ENCODE peak calls at places on chromosomes 13 and 19, in four cellular contexts. W, H, P and R are unnamed samples. For H3K9me3, the result is how much of the 10 kb centered on the place peaks cover.

GRCh38 chr19:45608948-45609347 is 6.9 kb upstream of the GPR4 start:
- DNase-seq in W (no peak), H (no peak), P (no peak), R (no peak)

GRCh38 chr13:112136095-112136494 is 69.1 kb downstream of the SOX1 start:
- DNase-seq in W (no peak), H (no peak), P (no peak), R (no peak)

GRCh38 chr13:111893071-111893606 is 173.8 kb upstream of the SOX1 start:
- DNase-seq in W (no peak), H (no peak), P (no peak), R (peak)

GRCh38 chr19:42412223-42412622 is 15.0 kb downstream of the LIPE start:
- DNase-seq in W (no peak), H (no peak), P (no peak), R (no peak)

GRCh38 chr19:53772943-53773342 is 51.2 kb downstream of the NLRP12 start:
- DNase-seq in W (peak), H (no peak), P (peak), R (no peak)

GRCh38 chr13:98869408-98870090 is 108.3 kb downstream of the DOCK9 start:
- DNase-seq in W (no peak), H (no peak), P (no peak), R (no peak)

GRCh38 chr19:54670576-54671347 is 8.0 kb downstream of the LILRB4 start:
- DNase-seq in W (no peak), H (no peak), P (no peak), R (peak)

GRCh38 chr13:39062004-39062403 is 23.7 kb downstream of the NHLRC3 start:
- DNase-seq in W (no peak), H (no peak), P (no peak), R (no peak)

GRCh38 chr19:9431475-9431874 is 3.9 kb downstream of the ZNF266 start:
- DNase-seq in W (no peak), H (no peak), P (no peak), R (no peak)

GRCh38 chr13:60869225-60869624 is 472.2 kb downstream of the TDRD3 start:
- DNase-seq in W (no peak), H (no peak), P (no peak), R (no peak)

GRCh38 chr19:2462635-2463421 is 6.1 kb upstream of the LMNB2 start:
- DNase-seq in W (peak), H (peak), P (no peak), R (peak)

GRCh38 chr19:4100647-4101495 is 23.1 kb downstream of the MAP2K2 start:
- DNase-seq in W (no peak), H (no peak), P (no peak), R (no peak)

GRCh38 chr13:77265336-77265735 is 61.6 kb downstream of the MYCBP2 start:
- DNase-seq in W (no peak), H (no peak), P (no peak), R (no peak)

GRCh38 chr13:50581586-50582196 is 261.8 kb downstream of the DLEU7 start:
- DNase-seq in W (no peak), H (no peak), P (no peak), R (no peak)

GRCh38 chr13:110413311-110414040 is 106.4 kb downstream of the COL4A2 start:
- DNase-seq in W (no peak), H (no peak), P (no peak), R (no peak)

GRCh38 chr19:7748756-7749155 is 1.4 kb upstream of the CD209 start:
- DNase-seq in W (no peak), H (peak), P (no peak), R (no peak)

GRCh38 chr13:26557393-26558073 is at the start of gene WASF3:
- DNase-seq in W (peak), H (peak), P (peak), R (peak)

GRCh38 chr19:38055655-38056521 is 148.9 kb downstream of the SIPA1L3 start:
- DNase-seq in W (no peak), H (no peak), P (no peak), R (no peak)

GRCh38 chr13:106688940-106689339 is 121.0 kb upstream of the ARGLU1 start:
- DNase-seq in W (no peak), H (no peak), P (no peak), R (no peak)

GRCh38 chr19:5360003-5360820 is 19.6 kb upstream of the PTPRS start:
- DNase-seq in W (no peak), H (no peak), P (no peak), R (no peak)

GRCh38 chr19:17020823-17021222 is 5.8 kb downstream of the CPAMD8 start:
- DNase-seq in W (no peak), H (no peak), P (no peak), R (no peak)

GRCh38 chr13:53073711-53074110 is 45.1 kb downstream of the OLFM4 start:
- DNase-seq in W (no peak), H (no peak), P (no peak), R (no peak)

GRCh38 chr13:38308736-38309135 is 40.9 kb upstream of the UFM1 start:
- DNase-seq in W (no peak), H (no peak), P (no peak), R (no peak)

GRCh38 chr19:48085904-48086864 is 24.4 kb downstream of the PLA2G4C start:
- DNase-seq in W (no peak), H (no peak), P (no peak), R (no peak)

GRCh38 chr13:100513987-100514670 is 74.5 kb downstream of the GGACT start:
- DNase-seq in W (no peak), H (no peak), P (no peak), R (no peak)

GRCh38 chr19:10450853-10451609 is 30.7 kb downstream of the PDE4A start:
- DNase-seq in W (no peak), H (no peak), P (peak), R (no peak)

GRCh38 chr13:80012281-80012680 is 328.6 kb downstream of the SPRY2 start:
- DNase-seq in W (no peak), H (no peak), P (no peak), R (no peak)

GRCh38 chr19:41746593-41747227 is 8.6 kb upstream of the CEACAM6 start:
- DNase-seq in W (no peak), H (no peak), P (peak), R (no peak)

GRCh38 chr13:76856141-76856571 is 30.0 kb downstream of the KCTD12 start:
- DNase-seq in W (no peak), H (no peak), P (no peak), R (no peak)

GRCh38 chr13:102878491-102878890 is 32.7 kb downstream of the ERCC5 start:
- DNase-seq in W (no peak), H (no peak), P (no peak), R (no peak)

GRCh38 chr13:36431204-36432105 is 840 bp upstream of the CCNA1 start:
- DNase-seq in W (no peak), H (no peak), P (no peak), R (no peak)

GRCh38 chr19:507286-508203 is at the start of gene TPGS1:
- DNase-seq in W (peak), H (peak), P (no peak), R (no peak)

GRCh38 chr19:56107626-56108351 is 13.3 kb downstream of the ZNF787 start:
- DNase-seq in W (no peak), H (peak), P (no peak), R (no peak)

GRCh38 chr19:14381689-14382474 is 638 bp downstream of the ADGRE5 start:
- DNase-seq in W (no peak), H (peak), P (no peak), R (no peak)
- TF ChIP-seq EP300 in W (no peak), H (no peak), P (no peak), R (no peak)

GRCh38 chr19:57620673-57621348 is 6.8 kb downstream of the ZNF134 start:
- DNase-seq in W (no peak), H (no peak), P (no peak), R (no peak)

GRCh38 chr19:57623091-57623490 is 9.0 kb downstream of the ZNF134 start:
- DNase-seq in W (no peak), H (no peak), P (no peak), R (no peak)
- H3K9me3 ChIP-seq in W (under half), H (half or more), P (half or more), R (half or more)

DNA sequence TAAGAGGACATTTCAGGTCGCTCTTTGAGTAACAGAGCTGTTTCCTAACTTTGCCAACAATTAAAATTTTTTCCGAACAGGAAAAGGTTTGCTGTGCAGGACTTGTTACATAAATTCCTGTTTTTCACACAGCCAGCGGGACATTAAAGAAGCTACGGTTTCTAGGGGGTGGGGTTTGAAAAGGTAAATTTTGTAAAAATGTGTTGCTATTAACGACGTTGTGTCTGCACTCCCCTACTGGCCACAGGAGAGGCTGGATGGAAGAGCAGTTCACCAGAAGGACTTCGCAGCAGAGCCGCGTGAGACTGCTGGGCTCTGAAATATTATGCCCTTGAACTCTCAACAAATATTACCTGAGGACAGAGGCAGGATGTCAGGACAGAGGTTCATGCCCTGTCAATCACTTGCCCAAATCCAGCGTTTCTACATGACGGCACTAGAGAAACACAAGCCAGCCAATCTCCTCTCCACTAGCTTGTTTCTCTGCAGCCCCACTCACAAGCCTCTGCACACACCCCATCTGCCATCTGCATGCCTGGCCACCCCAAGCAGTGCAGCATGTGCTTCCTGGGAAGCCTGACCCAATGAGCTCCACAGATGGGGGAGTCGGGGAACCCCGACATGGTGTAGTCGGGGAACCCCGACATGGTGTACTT is 102.0 kb downstream of the FOXO1 start:
- DNase-seq in W (no peak), H (no peak), P (no peak), R (no peak)
- TF ChIP-seq EP300 in W (no peak), H (no peak), P (no peak), R (no peak)

DNA sequence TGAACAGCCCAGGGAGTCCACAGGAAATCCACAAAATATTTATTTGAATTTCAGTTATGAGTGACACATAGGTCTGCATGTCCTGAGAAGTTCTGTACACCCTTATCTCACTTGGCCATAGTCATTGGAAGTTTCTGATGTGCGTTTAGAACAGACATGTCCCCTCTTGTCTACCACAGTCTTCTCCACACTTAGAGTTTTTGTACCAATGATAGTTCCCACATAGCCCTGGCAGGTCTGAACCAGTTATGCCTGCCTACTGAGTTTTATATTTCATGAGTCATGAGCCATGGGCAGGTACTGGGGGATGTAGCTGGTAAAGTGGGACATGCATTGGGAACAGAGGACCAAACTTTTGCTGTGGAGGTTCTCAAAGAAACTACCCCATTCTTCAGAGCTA is 11.3 kb downstream of the ZNF132 start:
- DNase-seq in W (no peak), H (no peak), P (no peak), R (no peak)
- H3K9me3 ChIP-seq in W (under half), H (half or more), P (half or more), R (half or more)

DNA sequence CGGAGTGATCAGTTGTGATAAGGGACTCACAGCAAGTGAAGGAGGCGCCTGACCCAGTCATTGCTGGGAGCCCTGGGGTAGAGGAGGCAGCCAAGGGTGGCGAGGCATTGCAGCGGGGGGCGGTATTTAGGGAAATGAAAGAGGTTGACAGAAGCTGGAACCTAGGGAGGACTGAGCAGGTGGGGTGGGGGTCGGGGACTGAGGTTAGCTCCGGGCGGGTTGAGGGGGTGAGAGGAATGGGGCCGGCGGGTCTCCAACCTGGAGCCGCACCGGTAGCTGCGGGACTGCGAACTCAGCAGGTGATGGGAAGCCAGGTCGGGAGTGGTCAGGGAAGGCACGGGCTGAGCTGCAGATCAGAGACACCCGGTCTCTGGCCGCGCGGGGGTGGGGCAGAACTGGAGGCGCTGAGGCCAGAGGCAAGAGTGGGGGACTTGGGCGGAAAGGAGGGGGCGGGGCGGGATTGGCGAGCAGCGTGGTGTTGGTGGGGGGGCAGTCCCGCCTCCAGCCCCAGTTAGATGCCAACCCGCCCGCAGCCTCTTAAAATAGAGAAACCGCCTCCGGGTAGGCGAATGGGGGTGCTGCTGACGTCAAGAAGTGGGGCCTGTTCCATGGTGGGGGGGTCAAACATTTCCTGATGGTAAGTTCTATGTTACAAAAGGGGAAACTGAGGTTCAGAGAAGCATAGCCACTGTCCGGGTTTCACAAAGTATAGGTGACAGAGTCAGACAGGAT is 1.5 kb downstream of the MAST3 start:
- DNase-seq in W (no peak), H (no peak), P (no peak), R (no peak)
- TF ChIP-seq EP300 in W (no peak), H (no peak), P (no peak), R (no peak)